ENCODE peak calls at places on chromosome 11, in seven cellular contexts. One of them, this sample, is unnamed.

GRCh38 chr11:72831521-72832300 is 17.5 kb downstream of the ATG16L2 start:
- DNase-seq in SK-N-SH: peak
- DNase-seq in GM23338: peak
- DNase-seq in GM23248: peak
- DNase-seq in HCT116: peak
- DNase-seq in hepatocyte: peak
- DNase-seq in neural progenitor cell: peak
- DNase-seq in this sample: peak

GRCh38 chr11:106761745-106762144 is 256.5 kb downstream of the GUCY1A2 start:
- DNase-seq in hepatocyte: no peak
- DNase-seq in GM23248: no peak
- DNase-seq in neural progenitor cell: no peak
- DNase-seq in SK-N-SH: no peak
- DNase-seq in GM23338: no peak
- DNase-seq in HCT116: no peak
- DNase-seq in this sample: no peak

GRCh38 chr11:92396133-92396532 is 171.5 kb downstream of the FAT3 start:
- DNase-seq in GM23248: no peak
- DNase-seq in GM23338: no peak
- DNase-seq in HCT116: no peak
- DNase-seq in hepatocyte: no peak
- DNase-seq in neural progenitor cell: no peak
- DNase-seq in SK-N-SH: no peak
- DNase-seq in this sample: no peak

GRCh38 chr11:78840190-78840589 is 265.5 kb upstream of the NARS2 start:
- DNase-seq in GM23338: no peak
- DNase-seq in HCT116: no peak
- DNase-seq in hepatocyte: peak
- DNase-seq in GM23248: peak
- DNase-seq in neural progenitor cell: no peak
- DNase-seq in SK-N-SH: peak
- DNase-seq in this sample: no peak

GRCh38 chr11:122743949-122744876 is 88.7 kb downstream of the UBASH3B start:
- DNase-seq in SK-N-SH: no peak
- DNase-seq in HCT116: no peak
- DNase-seq in GM23248: no peak
- DNase-seq in hepatocyte: no peak
- DNase-seq in neural progenitor cell: no peak
- DNase-seq in GM23338: no peak
- DNase-seq in this sample: peak

GRCh38 chr11:93537767-93538261 is 5.4 kb downstream of the SMCO4 start:
- DNase-seq in SK-N-SH: no peak
- DNase-seq in HCT116: no peak
- DNase-seq in GM23248: peak
- DNase-seq in neural progenitor cell: no peak
- DNase-seq in hepatocyte: peak
- DNase-seq in GM23338: no peak
- DNase-seq in this sample: no peak

GRCh38 chr11:17479284-17480214 is 2.9 kb upstream of the ABCC8 start:
- DNase-seq in GM23338: peak
- DNase-seq in HCT116: peak
- DNase-seq in GM23248: peak
- DNase-seq in hepatocyte: peak
- DNase-seq in neural progenitor cell: peak
- DNase-seq in SK-N-SH: peak
- DNase-seq in this sample: no peak

GRCh38 chr11:78798567-78799170 is 224.0 kb upstream of the NARS2 start:
- DNase-seq in HCT116: peak
- DNase-seq in GM23338: peak
- DNase-seq in GM23248: peak
- DNase-seq in hepatocyte: peak
- DNase-seq in SK-N-SH: peak
- DNase-seq in neural progenitor cell: peak
- DNase-seq in this sample: peak

GRCh38 chr11:110478410-110478809 is 48.7 kb downstream of the FDX1 start:
- DNase-seq in hepatocyte: peak
- DNase-seq in SK-N-SH: no peak
- DNase-seq in GM23338: peak
- DNase-seq in HCT116: no peak
- DNase-seq in neural progenitor cell: peak
- DNase-seq in GM23248: no peak
- DNase-seq in this sample: no peak

GRCh38 chr11:72446929-72447753 is 12.8 kb upstream of the CLPB start:
- DNase-seq in SK-N-SH: peak
- DNase-seq in hepatocyte: peak
- DNase-seq in HCT116: peak
- DNase-seq in GM23248: peak
- DNase-seq in neural progenitor cell: peak
- DNase-seq in GM23338: peak
- DNase-seq in this sample: peak

GRCh38 chr11:565921-566509 is 5.2 kb downstream of the RASSF7 start:
- DNase-seq in SK-N-SH: no peak
- DNase-seq in GM23338: peak
- DNase-seq in neural progenitor cell: no peak
- DNase-seq in HCT116: no peak
- DNase-seq in hepatocyte: no peak
- DNase-seq in GM23248: no peak
- DNase-seq in this sample: no peak

GRCh38 chr11:34394771-34395300 is 37.0 kb upstream of the ABTB2 start:
- DNase-seq in neural progenitor cell: no peak
- DNase-seq in GM23248: no peak
- DNase-seq in HCT116: no peak
- DNase-seq in SK-N-SH: no peak
- DNase-seq in GM23338: no peak
- DNase-seq in hepatocyte: no peak
- DNase-seq in this sample: no peak

DNA sequence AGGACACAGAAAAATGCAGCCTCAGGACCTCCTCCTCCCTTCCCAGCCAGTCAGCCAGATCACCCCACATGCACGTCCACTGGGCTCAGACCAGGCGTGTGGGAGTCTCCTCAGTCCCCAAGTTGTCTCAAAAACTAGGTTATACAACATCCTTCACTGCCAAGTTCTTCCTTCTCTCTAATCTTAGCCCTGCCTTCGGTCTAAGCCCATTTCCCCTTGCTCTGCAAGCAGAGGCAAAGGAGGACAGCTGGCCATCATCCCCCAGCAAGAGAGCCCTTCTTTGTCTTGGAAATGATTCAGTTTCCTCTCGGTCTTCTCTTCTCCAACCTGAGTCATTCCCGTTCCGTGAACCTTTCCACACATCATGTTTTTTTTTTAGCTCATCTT is 14.0 kb upstream of the NRGN start:
- DNase-seq in GM23338: no peak
- DNase-seq in hepatocyte: no peak
- DNase-seq in SK-N-SH: no peak
- DNase-seq in GM23248: peak
- DNase-seq in HCT116: no peak
- DNase-seq in neural progenitor cell: no peak
- DNase-seq in this sample: no peak
- H2AFZ ChIP-seq in GM23338: peak
- H2AFZ ChIP-seq in hepatocyte: no peak
- H2AFZ ChIP-seq in SK-N-SH: peak
- H2AFZ ChIP-seq in GM23248: no peak
- H2AFZ ChIP-seq in HCT116: no peak
- H2AFZ ChIP-seq in neural progenitor cell: no peak
- H2AFZ ChIP-seq in this sample: peak

GRCh38 chr11:65654375-65655349 is 8.1 kb downstream of the RELA start:
- DNase-seq in SK-N-SH: no peak
- DNase-seq in GM23248: no peak
- DNase-seq in HCT116: no peak
- DNase-seq in GM23338: no peak
- DNase-seq in neural progenitor cell: no peak
- DNase-seq in hepatocyte: peak
- DNase-seq in this sample: no peak

GRCh38 chr11:65658174-65659021 is 4.3 kb downstream of the RELA start:
- DNase-seq in GM23338: no peak
- DNase-seq in neural progenitor cell: no peak
- DNase-seq in HCT116: no peak
- DNase-seq in hepatocyte: no peak
- DNase-seq in GM23248: no peak
- DNase-seq in SK-N-SH: no peak
- DNase-seq in this sample: no peak

GRCh38 chr11:65660038-65660437 is 2.7 kb downstream of the RELA start:
- DNase-seq in SK-N-SH: no peak
- DNase-seq in GM23338: no peak
- DNase-seq in GM23248: no peak
- DNase-seq in hepatocyte: no peak
- DNase-seq in neural progenitor cell: no peak
- DNase-seq in HCT116: no peak
- DNase-seq in this sample: no peak

GRCh38 chr11:65655570-65656332 is 7.0 kb downstream of the RELA start:
- DNase-seq in GM23248: no peak
- DNase-seq in neural progenitor cell: no peak
- DNase-seq in SK-N-SH: no peak
- DNase-seq in HCT116: no peak
- DNase-seq in hepatocyte: no peak
- DNase-seq in GM23338: no peak
- DNase-seq in this sample: no peak

DNA sequence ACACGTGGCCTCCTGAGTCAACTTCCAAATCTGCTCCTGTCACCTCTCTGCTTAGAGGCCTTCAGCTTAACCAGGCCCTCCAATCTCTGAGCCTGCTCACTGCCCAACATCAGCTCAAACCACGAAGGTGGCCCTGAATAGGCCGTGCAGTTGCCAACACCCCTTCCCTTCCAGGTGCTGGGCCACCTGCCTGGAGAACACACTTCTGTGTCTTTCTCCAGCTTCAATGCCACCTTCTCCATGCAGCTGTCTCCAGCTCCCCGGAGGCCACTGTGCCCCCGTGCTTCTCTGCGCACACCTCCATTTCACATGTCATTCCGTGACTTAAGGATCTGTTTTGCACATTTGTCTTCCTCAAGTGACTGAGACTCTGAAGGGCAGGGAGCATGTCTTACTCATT is 5.3 kb downstream of the RELA start:
- DNase-seq in SK-N-SH: no peak
- DNase-seq in hepatocyte: no peak
- DNase-seq in GM23248: no peak
- DNase-seq in HCT116: no peak
- DNase-seq in neural progenitor cell: no peak
- DNase-seq in GM23338: no peak
- DNase-seq in this sample: no peak
- TF ChIP-seq EZH2phosphoT487 in SK-N-SH: no peak
- TF ChIP-seq EZH2phosphoT487 in hepatocyte: no peak
- TF ChIP-seq EZH2phosphoT487 in GM23248: no peak
- TF ChIP-seq EZH2phosphoT487 in HCT116: no peak
- TF ChIP-seq EZH2phosphoT487 in neural progenitor cell: no peak
- TF ChIP-seq EZH2phosphoT487 in GM23338: no peak
- TF ChIP-seq EZH2phosphoT487 in this sample: no peak

GRCh38 chr11:18720086-18720810 is 5.7 kb downstream of the IGSF22 start:
- DNase-seq in HCT116: no peak
- DNase-seq in GM23338: no peak
- DNase-seq in neural progenitor cell: peak
- DNase-seq in GM23248: peak
- DNase-seq in SK-N-SH: no peak
- DNase-seq in hepatocyte: peak
- DNase-seq in this sample: no peak
- H2AFZ ChIP-seq in HCT116: no peak
- H2AFZ ChIP-seq in GM23338: peak
- H2AFZ ChIP-seq in neural progenitor cell: peak
- H2AFZ ChIP-seq in GM23248: peak
- H2AFZ ChIP-seq in SK-N-SH: peak
- H2AFZ ChIP-seq in hepatocyte: peak
- H2AFZ ChIP-seq in this sample: no peak

DNA sequence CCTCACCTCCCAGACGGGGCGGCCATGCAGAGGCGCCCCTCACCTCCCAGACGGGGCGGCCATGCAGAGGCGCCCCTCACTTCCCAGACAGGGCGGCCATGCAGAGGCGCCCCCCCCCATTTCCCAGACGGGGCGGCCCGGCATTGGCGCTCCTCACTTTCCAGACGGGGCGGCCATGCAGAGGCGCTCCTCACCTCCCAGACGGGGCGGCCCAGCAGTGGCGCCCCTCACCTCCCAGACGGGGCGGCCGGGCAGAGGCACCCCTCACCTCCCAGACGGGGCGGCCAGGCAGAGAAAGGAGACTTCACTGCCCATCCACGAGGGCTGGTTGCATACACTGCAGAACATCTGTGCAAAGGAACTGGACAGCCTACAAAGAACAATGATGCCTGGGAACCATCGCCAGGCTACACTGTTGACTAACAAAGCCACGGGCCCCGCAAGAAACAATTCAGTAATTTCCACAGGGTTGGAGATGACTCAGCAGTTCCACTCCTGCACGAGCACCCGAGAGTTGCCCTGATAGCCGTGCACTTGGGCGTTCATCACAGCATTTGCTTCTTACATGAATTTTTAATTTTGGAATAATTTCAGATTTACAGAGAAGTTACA is 58.7 kb downstream of the CTTN start:
- DNase-seq in GM23248: peak
- DNase-seq in hepatocyte: no peak
- DNase-seq in HCT116: no peak
- DNase-seq in SK-N-SH: no peak
- DNase-seq in neural progenitor cell: no peak
- DNase-seq in GM23338: no peak
- DNase-seq in this sample: no peak
- TF ChIP-seq EZH2phosphoT487 in GM23248: no peak
- TF ChIP-seq EZH2phosphoT487 in hepatocyte: no peak
- TF ChIP-seq EZH2phosphoT487 in HCT116: no peak
- TF ChIP-seq EZH2phosphoT487 in SK-N-SH: no peak
- TF ChIP-seq EZH2phosphoT487 in neural progenitor cell: no peak
- TF ChIP-seq EZH2phosphoT487 in GM23338: no peak
- TF ChIP-seq EZH2phosphoT487 in this sample: no peak

GRCh38 chr11:117231637-117232021 is 244 bp downstream of the PCSK7 start:
- DNase-seq in GM23248: no peak
- DNase-seq in GM23338: peak
- DNase-seq in HCT116: no peak
- DNase-seq in SK-N-SH: no peak
- DNase-seq in neural progenitor cell: peak
- DNase-seq in hepatocyte: no peak
- DNase-seq in this sample: no peak
- H2AFZ ChIP-seq in GM23248: peak
- H2AFZ ChIP-seq in GM23338: peak
- H2AFZ ChIP-seq in HCT116: no peak
- H2AFZ ChIP-seq in SK-N-SH: peak
- H2AFZ ChIP-seq in neural progenitor cell: peak
- H2AFZ ChIP-seq in hepatocyte: peak
- H2AFZ ChIP-seq in this sample: peak

This sample was measured in OCI-LY7.